ENCODE peak calls at places on chromosomes 5 and 9, in five cellular contexts. Y is uterus; B is CD4-positive, CD25-positive, alpha-beta regulatory T cell; X is stimulated activated CD4-positive, alpha-beta T cell treated with anti-CD3 and anti-CD28 coated beads, Interleukin-1b, Interleukin-23, amount 100 ng/mL, for 1 hour; G is stimulated activated CD8-positive, alpha-beta memory T cell treated with anti-CD3 and anti-CD28 coated beads, Interleukin-4, amount 100 ng/mL, for 1 hour. D is an unnamed sample.

GRCh38 chr9:107174441-107174840 is 108.6 kb upstream of the RAD23B start:
- DNase-seq in G (no peak), Y (no peak), X (no peak), B (no peak), D (no peak)

GRCh38 chr5:21685536-21685935 is 1167.6 kb downstream of the CDH12 start:
- DNase-seq in Y (no peak), B (no peak), G (no peak), X (no peak), D (no peak)

GRCh38 chr5:82204567-82204966 is 73.6 kb downstream of the RPS23 start:
- DNase-seq in Y (no peak), G (no peak), B (no peak), X (no peak), D (no peak)

GRCh38 chr5:81755320-81755719 is 4.4 kb upstream of the SSBP2 start:
- DNase-seq in B (no peak), X (no peak), Y (peak), G (no peak), D (peak)

GRCh38 chr5:55459572-55459971 is 75.2 kb downstream of the PLPP1 start:
- DNase-seq in G (no peak), X (no peak), B (no peak), Y (no peak), D (no peak)

GRCh38 chr5:65190328-65191053 is 291.2 kb downstream of the ADAMTS6 start:
- DNase-seq in X (no peak), G (no peak), B (no peak), Y (no peak), D (no peak)

GRCh38 chr9:75830303-75830702 is 60.2 kb upstream of the PCSK5 start:
- DNase-seq in B (no peak), Y (no peak), X (no peak), G (no peak), D (no peak)

GRCh38 chr9:107784235-107784958 is 294.8 kb upstream of the KLF4 start:
- DNase-seq in G (no peak), X (no peak), B (no peak), Y (peak), D (peak)

GRCh38 chr9:34687631-34688030 is 3.4 kb downstream of the CCL19 start:
- DNase-seq in X (no peak), B (no peak), G (no peak), Y (no peak), D (no peak)

GRCh38 chr9:93601063-93601462 is 24.7 kb downstream of the PHF2 start:
- DNase-seq in X (no peak), Y (no peak), G (no peak), B (no peak), D (no peak)

GRCh38 chr9:121253821-121254471 is 14.0 kb upstream of the GSN start:
- DNase-seq in Y (no peak), X (no peak), B (no peak), G (no peak), D (no peak)

GRCh38 chr9:37870799-37871176 is 33.1 kb downstream of the SLC25A51 start:
- DNase-seq in B (no peak), X (no peak), Y (no peak), G (no peak), D (no peak)

GRCh38 chr5:93915142-93915553 is 173.7 kb upstream of the POU5F2 start:
- DNase-seq in X (no peak), G (no peak), Y (no peak), B (peak), D (no peak)

GRCh38 chr5:43401827-43402226 is 10.4 kb downstream of the CCL28 start:
- DNase-seq in Y (no peak), G (no peak), X (no peak), B (no peak), D (no peak)

GRCh38 chr9:123954518-123954917 is 24.6 kb upstream of the DENND1A start:
- DNase-seq in X (no peak), G (no peak), Y (no peak), B (no peak), D (no peak)

GRCh38 chr9:28951945-28952344 is 1378.7 kb upstream of the C9orf72 start:
- DNase-seq in X (no peak), B (no peak), Y (no peak), G (no peak), D (no peak)

GRCh38 chr9:79809931-79810330 is 238.2 kb downstream of the TLE4 start:
- DNase-seq in X (no peak), B (no peak), Y (no peak), G (no peak), D (no peak)

GRCh38 chr5:172834570-172835245 is 657 bp downstream of the ERGIC1 start:
- DNase-seq in G (no peak), Y (no peak), B (no peak), X (no peak), D (no peak)

GRCh38 chr5:9692576-9692975 is 62.4 kb upstream of the TAS2R1 start:
- DNase-seq in G (no peak), B (no peak), Y (no peak), X (no peak), D (no peak)

GRCh38 chr9:12604154-12604825 is 88.9 kb upstream of the TYRP1 start:
- DNase-seq in X (no peak), B (no peak), Y (no peak), G (no peak), D (no peak)

GRCh38 chr5:135129307-135129706 is 95.3 kb upstream of the PITX1 start:
- DNase-seq in X (no peak), G (no peak), B (no peak), Y (no peak), D (peak)

GRCh38 chr5:145246961-145247744 is 588.0 kb downstream of the PRELID2 start:
- DNase-seq in B (no peak), Y (no peak), X (no peak), G (no peak), D (no peak)

GRCh38 chr5:153900703-153901395 is 137.9 kb downstream of the FAM114A2 start:
- DNase-seq in G (no peak), X (no peak), Y (no peak), B (no peak), D (no peak)

GRCh38 chr9:89601306-89601705 is 3.5 kb upstream of the GADD45G start:
- DNase-seq in G (no peak), Y (no peak), B (no peak), X (no peak), D (no peak)